ENCODE peak calls at places on chromosomes 13 and 19, in eight cellular contexts. D is sigmoid colon; O is cardiac muscle cell; E is neuronal stem cell; Y is heart right ventricle; U is OCI-LY7; Z is CD8-positive, alpha-beta memory T cell; M is HCT116. X is an unnamed sample. For H3K4me1 and H3K36me3, the result is how much of the 10 kb centered on the place peaks cover.

GRCh38 chr19:21127001-21127400 is 14.8 kb upstream of the ZNF431 start:
- DNase-seq in D (no peak), O (no peak), E (no peak), Y (no peak), U (no peak), Z (no peak), M (no peak), X (no peak)

GRCh38 chr19:5253403-5254110 is 87.1 kb downstream of the PTPRS start:
- DNase-seq in D (no peak), O (no peak), E (no peak), Y (no peak), U (no peak), Z (no peak), M (no peak), X (no peak)

GRCh38 chr13:97226788-97227627 is 4.9 kb downstream of the MBNL2 start:
- DNase-seq in D (peak), O (peak), E (no peak), Y (no peak), U (peak), Z (peak), M (no peak), X (no peak)

GRCh38 chr13:108786578-108787100 is 157.2 kb downstream of the MYO16 start:
- DNase-seq in D (no peak), O (no peak), E (no peak), Y (no peak), U (no peak), Z (no peak), M (no peak), X (no peak)

GRCh38 chr13:97395437-97396136 is 38.4 kb upstream of the RAP2A start:
- DNase-seq in D (no peak), O (peak), E (no peak), Y (no peak), U (no peak), Z (no peak), M (no peak), X (no peak)

GRCh38 chr13:106602178-106602577 is 34.2 kb upstream of the ARGLU1 start:
- DNase-seq in D (no peak), O (no peak), E (no peak), Y (no peak), U (no peak), Z (no peak), M (no peak), X (no peak)

GRCh38 chr19:7366701-7367420 is 18.1 kb downstream of the ARHGEF18 start:
- DNase-seq in D (no peak), O (peak), E (no peak), Y (no peak), U (peak), Z (no peak), M (peak), X (no peak)

GRCh38 chr13:40440990-40441820 is 225.2 kb downstream of the FOXO1 start:
- DNase-seq in D (peak), O (peak), E (no peak), Y (peak), U (no peak), Z (no peak), M (no peak), X (peak)

GRCh38 chr13:103133551-103133950 is 67.3 kb upstream of the SLC10A2 start:
- DNase-seq in D (no peak), O (no peak), E (no peak), Y (no peak), U (no peak), Z (no peak), M (no peak), X (no peak)

GRCh38 chr19:4633140-4633967 is 6.0 kb upstream of the TNFAIP8L1 start:
- DNase-seq in D (peak), O (peak), E (no peak), Y (peak), U (peak), Z (peak), M (peak), X (peak)

GRCh38 chr13:94309997-94310842 is 169.3 kb downstream of the DCT start:
- DNase-seq in D (no peak), O (peak), E (no peak), Y (no peak), U (no peak), Z (no peak), M (no peak), X (no peak)

GRCh38 chr13:27673911-27674310 is 52.2 kb downstream of the POLR1D start:
- DNase-seq in D (no peak), O (no peak), E (no peak), Y (peak), U (no peak), Z (no peak), M (no peak), X (no peak)

GRCh38 chr19:46927106-46927505 is 66.3 kb downstream of the ARHGAP35 start:
- DNase-seq in D (no peak), O (no peak), E (no peak), Y (no peak), U (no peak), Z (no peak), M (no peak), X (no peak)

GRCh38 chr19:46926201-46927071 is 65.6 kb downstream of the ARHGAP35 start:
- DNase-seq in D (no peak), O (peak), E (no peak), Y (no peak), U (peak), Z (no peak), M (no peak), X (no peak)

GRCh38 chr19:46925548-46925950 is 64.8 kb downstream of the ARHGAP35 start:
- DNase-seq in D (no peak), O (no peak), E (no peak), Y (no peak), U (no peak), Z (no peak), M (no peak), X (no peak)

GRCh38 chr19:46928951-46929350 is 68.2 kb downstream of the ARHGAP35 start:
- DNase-seq in D (no peak), O (no peak), E (no peak), Y (no peak), U (no peak), Z (no peak), M (no peak), X (no peak)

GRCh38 chr19:46927893-46928292 is 67.1 kb downstream of the ARHGAP35 start:
- DNase-seq in D (no peak), O (no peak), E (no peak), Y (no peak), U (no peak), Z (no peak), M (no peak), X (no peak)
- H3K4me1 ChIP-seq in D (half or more), O (half or more), E (under half), Y (half or more), U (under half), Z (under half), M (under half), X (half or more)

GRCh38 chr19:40768936-40769335 is 6.4 kb upstream of the MIA start:
- DNase-seq in D (no peak), O (no peak), E (no peak), Y (no peak), U (no peak), Z (no peak), M (no peak), X (no peak)

GRCh38 chr19:40762754-40763153 is 11.8 kb downstream of the SNRPA start:
- DNase-seq in D (no peak), O (no peak), E (no peak), Y (no peak), U (no peak), Z (no peak), M (no peak), X (no peak)

GRCh38 chr19:40759352-40759751 is 8.3 kb downstream of the SNRPA start:
- DNase-seq in D (no peak), O (no peak), E (no peak), Y (no peak), U (no peak), Z (no peak), M (no peak), X (no peak)

GRCh38 chr19:40758491-40758890 is 7.5 kb downstream of the SNRPA start:
- DNase-seq in D (no peak), O (no peak), E (no peak), Y (no peak), U (no peak), Z (no peak), M (no peak), X (no peak)

GRCh38 chr19:40763963-40764362 is 11.4 kb upstream of the MIA start:
- DNase-seq in D (no peak), O (no peak), E (no peak), Y (no peak), U (no peak), Z (no peak), M (no peak), X (no peak)
- H3K36me3 ChIP-seq in D (half or more), O (half or more), E (half or more), Y (half or more), U (half or more), Z (half or more), M (half or more), X (half or more)

GRCh38 chr19:15584541-15585115 is 30.4 kb upstream of the CYP4F8 start:
- DNase-seq in D (peak), O (peak), E (peak), Y (peak), U (peak), Z (peak), M (peak), X (peak)

GRCh38 chr19:15589760-15590451 is 25.1 kb upstream of the CYP4F8 start:
- DNase-seq in D (no peak), O (no peak), E (no peak), Y (no peak), U (no peak), Z (no peak), M (no peak), X (no peak)

GRCh38 chr19:15584095-15584494 is 30.9 kb upstream of the CYP4F8 start:
- DNase-seq in D (peak), O (no peak), E (no peak), Y (no peak), U (no peak), Z (no peak), M (no peak), X (no peak)

GRCh38 chr19:15591796-15592195 is 23.2 kb upstream of the CYP4F8 start:
- DNase-seq in D (no peak), O (no peak), E (no peak), Y (no peak), U (no peak), Z (no peak), M (no peak), X (no peak)

DNA sequence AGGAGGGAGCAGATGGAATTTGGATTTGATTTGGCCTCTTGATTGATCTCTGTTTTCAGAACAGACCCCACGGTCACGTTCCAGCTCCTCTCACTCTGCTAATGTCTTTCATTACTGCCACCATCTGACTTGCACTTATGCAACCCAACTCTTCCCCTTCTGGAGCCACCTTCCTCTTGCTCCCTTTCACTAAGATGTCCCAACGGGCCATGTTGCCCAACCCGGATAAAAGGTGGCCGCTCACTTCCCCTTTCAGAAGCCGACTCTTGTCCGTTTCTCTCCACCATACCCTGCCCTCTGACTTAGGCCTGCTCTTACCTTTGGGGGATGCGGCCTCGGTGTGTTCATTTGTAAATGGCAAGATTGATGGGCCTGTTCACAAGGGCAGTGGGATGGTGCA is 27.4 kb upstream of the CYP4F8 start:
- DNase-seq in D (no peak), O (no peak), E (no peak), Y (no peak), U (no peak), Z (no peak), M (no peak), X (peak)
- H3K4me1 ChIP-seq in D (under half), O (under half), E (under half), Y (under half), U (under half), Z (under half), M (under half), X (under half)

DNA sequence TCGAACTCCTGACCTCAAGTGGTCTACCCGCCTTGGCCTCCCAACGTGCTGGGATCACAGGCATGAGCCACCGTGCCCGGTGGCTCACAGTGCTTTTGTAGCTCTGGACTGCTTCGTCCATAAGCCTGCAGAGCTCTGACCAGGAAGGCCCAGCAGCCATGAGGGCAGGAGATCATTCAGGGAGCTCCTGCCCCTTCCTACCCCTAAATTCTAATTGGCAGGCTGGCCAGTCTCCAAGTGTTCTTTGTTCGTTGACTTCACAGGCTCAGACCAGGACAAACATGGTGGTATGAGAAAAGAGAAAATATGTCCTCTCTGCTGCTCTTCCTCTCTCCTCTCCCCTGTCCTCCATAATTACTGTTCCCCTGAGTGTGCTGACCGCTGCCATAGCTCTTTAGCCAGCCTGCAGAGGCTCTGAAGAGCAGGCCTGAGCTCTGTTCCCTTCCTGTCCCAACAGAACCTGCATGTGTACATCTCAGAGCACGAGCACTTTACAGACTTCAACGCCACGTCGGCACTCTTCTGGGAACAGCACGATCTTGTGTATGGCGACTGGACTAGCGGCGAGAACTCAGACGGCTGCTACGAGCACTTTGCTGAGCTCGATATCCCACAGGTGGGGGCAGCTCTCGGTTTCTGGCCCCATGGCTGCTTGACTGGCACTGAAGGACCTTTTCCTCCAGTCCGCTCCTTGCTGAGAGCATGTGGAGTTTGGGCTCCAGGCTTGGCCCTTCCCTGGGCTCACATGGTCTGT is 19.0 kb downstream of the CLPTM1 start:
- DNase-seq in D (no peak), O (no peak), E (no peak), Y (no peak), U (no peak), Z (no peak), M (no peak), X (no peak)
- H3K36me3 ChIP-seq in D (under half), O (under half), E (half or more), Y (half or more), U (half or more), Z (under half), M (under half), X (half or more)

GRCh38 chr13:34678154-34678553 is 263.9 kb upstream of the NBEA start:
- DNase-seq in D (no peak), O (peak), E (no peak), Y (no peak), U (no peak), Z (no peak), M (no peak), X (no peak)
- H3K4me1 ChIP-seq in D (under half), O (under half), E (under half), Y (under half), U (under half), Z (under half), M (under half), X (under half)

GRCh38 chr19:47729468-47729798 is 15.9 kb upstream of the NOP53 start:
- DNase-seq in D (peak), O (peak), E (no peak), Y (peak), U (no peak), Z (no peak), M (peak), X (peak)

GRCh38 chr19:47723573-47723923 is 10.3 kb downstream of the EHD2 start:
- DNase-seq in D (peak), O (peak), E (no peak), Y (no peak), U (no peak), Z (no peak), M (no peak), X (peak)

GRCh38 chr19:47725759-47726401 is 12.7 kb downstream of the EHD2 start:
- DNase-seq in D (no peak), O (no peak), E (no peak), Y (no peak), U (no peak), Z (no peak), M (no peak), X (no peak)

GRCh38 chr19:47729799-47730520 is 15.4 kb upstream of the NOP53 start:
- DNase-seq in D (peak), O (peak), E (no peak), Y (peak), U (no peak), Z (no peak), M (no peak), X (peak)

DNA sequence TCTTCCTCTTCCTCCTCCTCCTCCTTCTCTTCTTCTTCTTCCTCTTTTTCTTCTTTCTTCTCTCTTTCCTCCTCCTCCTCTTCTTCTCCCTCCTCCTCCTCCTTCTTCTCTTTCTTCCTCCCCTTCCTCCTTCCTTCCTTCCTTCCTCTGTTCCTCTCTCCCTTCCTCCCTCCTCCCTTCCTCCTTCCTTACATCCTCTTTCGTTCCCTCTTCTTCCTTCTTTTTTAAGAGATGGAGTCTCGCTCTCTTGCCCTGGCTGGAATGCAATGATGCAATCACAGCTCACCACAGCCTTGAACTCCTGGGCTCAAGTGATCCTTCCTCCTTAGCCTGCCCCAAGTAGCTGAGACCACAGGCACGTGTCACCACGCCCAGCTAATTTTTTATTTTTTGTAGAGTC is 13.2 kb downstream of the EHD2 start:
- DNase-seq in D (no peak), O (peak), E (no peak), Y (no peak), U (no peak), Z (no peak), M (no peak), X (no peak)
- H3K36me3 ChIP-seq in D (under half), O (under half), E (under half), Y (half or more), U (under half), Z (under half), M (under half), X (half or more)

DNA sequence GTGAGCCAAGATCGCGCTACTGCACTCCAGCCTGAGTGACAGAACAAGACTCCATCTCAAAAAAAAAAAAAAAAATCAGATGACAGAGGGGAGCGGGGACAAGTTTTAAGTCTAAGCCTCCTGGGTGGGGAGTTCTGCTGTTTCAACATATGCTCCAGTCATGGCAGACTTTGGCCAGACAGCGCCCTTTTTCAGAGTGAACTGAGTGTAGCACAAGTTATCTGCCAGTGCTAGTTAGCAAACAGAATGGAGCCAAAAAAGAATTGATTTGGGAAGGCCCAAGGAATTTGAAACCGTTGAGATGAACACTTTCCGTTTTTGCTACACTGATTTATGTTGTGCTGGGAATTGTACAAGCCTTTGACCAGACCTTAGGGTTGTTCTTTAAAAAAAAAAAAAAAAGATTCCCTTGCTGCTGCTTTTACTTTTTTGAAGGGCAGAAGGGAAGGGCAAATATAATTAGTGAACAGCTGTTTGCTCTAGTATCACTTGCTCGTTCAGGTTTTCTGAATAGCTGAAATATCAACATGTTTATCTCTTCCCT is 5.7 kb downstream of the ACTN4 start:
- DNase-seq in D (peak), O (peak), E (no peak), Y (no peak), U (no peak), Z (no peak), M (no peak), X (no peak)
- H3K4me1 ChIP-seq in D (half or more), O (half or more), E (under half), Y (half or more), U (under half), Z (half or more), M (half or more), X (half or more)

DNA sequence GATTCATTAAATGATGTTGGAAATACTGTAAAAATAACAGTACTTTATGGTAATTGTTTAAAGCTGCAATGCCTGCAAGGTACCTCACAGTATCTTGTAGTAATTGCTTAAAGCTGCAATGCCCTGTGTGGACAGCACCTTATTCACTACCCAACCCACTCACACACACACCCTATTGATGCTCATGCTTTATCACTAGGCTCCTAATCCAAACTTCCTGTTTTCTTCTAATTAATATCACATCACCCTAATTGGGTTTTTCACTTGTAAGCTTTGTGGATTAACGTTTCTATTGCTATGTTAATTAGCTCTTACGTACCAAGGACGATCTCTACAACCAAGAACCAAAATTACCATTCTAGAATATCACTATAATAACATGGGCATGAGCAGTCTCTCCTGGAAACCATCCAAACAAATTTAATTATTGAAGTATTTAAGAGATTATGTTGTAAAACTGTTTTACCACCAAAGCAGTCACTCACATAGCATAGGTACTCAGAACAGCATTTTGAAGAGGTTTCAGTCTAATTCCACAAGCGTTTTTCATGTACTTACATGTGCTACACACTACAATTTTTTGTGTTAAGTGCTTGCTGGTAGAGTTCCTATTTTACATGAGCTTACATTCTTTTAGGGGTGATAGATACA is 303.8 kb downstream of the PCDH9 start:
- DNase-seq in D (no peak), O (no peak), E (no peak), Y (no peak), U (no peak), Z (no peak), M (no peak), X (no peak)
- H3K36me3 ChIP-seq in D (under half), O (under half), E (under half), Y (under half), U (under half), Z (under half), M (under half), X (under half)

X was measured in left ventricle myocardium inferior.